ENCODE peak calls at places on chromosomes 16 and 17, in ten cellular contexts. I is ELF-1; B is GM12878; N is A172; Z is progenitor cell of endocrine pancreas; K is NCI-H187; U is activated T-cell treated with anti-CD3 and anti-CD28 coated beads, Interleukin-2, amount 50 U/mL, for 72 hours; P is stimulated activated CD4-positive, alpha-beta T cell treated with anti-CD3 and anti-CD28 coated beads, TNF-alpha, amount 100 ng/mL, for 24 hours; R is GM04503; O is globus pallidus. D is an unnamed sample.

GRCh38 chr17:83079766-83080616 is 582 bp downstream of the METRNL start:
- DNase-seq in I (no peak), B (no peak), N (no peak), Z (no peak), K (no peak), U (peak), P (no peak), R (no peak), O (no peak), D (no peak)

GRCh38 chr17:17175340-17175739 is 30.8 kb downstream of the PLD6 start:
- DNase-seq in I (no peak), B (no peak), N (no peak), Z (no peak), K (no peak), U (no peak), P (no peak), R (no peak), O (no peak), D (no peak)

GRCh38 chr17:45431531-45432404 is 902 bp downstream of the ARHGAP27 start:
- DNase-seq in I (peak), B (no peak), N (peak), Z (peak), K (peak), U (peak), P (peak), R (no peak), O (no peak), D (peak)

GRCh38 chr17:76384987-76385891 is 830 bp downstream of the SPHK1 start:
- DNase-seq in I (peak), B (no peak), N (peak), Z (no peak), K (no peak), U (peak), P (no peak), R (no peak), O (no peak), D (peak)

GRCh38 chr17:55420776-55421178 is 858 bp downstream of the MMD start:
- DNase-seq in I (peak), B (no peak), N (no peak), Z (peak), K (no peak), U (peak), P (no peak), R (no peak), O (peak), D (no peak)

GRCh38 chr16:24821129-24821528 is 24.6 kb upstream of the SLC5A11 start:
- DNase-seq in I (no peak), B (no peak), N (no peak), Z (no peak), K (no peak), U (no peak), P (no peak), R (no peak), O (no peak), D (no peak)

GRCh38 chr17:72404872-72405271 is 284.1 kb downstream of the SOX9 start:
- DNase-seq in I (peak), B (no peak), N (peak), Z (no peak), K (no peak), U (no peak), P (no peak), R (no peak), O (no peak), D (peak)

GRCh38 chr16:27983244-27983643 is 80.3 kb downstream of the GSG1L start:
- DNase-seq in I (no peak), B (no peak), N (no peak), Z (no peak), K (no peak), U (no peak), P (no peak), R (no peak), O (no peak), D (no peak)

GRCh38 chr17:32998111-32998892 is 6.7 kb downstream of the SPACA3 start:
- DNase-seq in I (peak), B (no peak), N (peak), Z (peak), K (peak), U (peak), P (peak), R (peak), O (peak), D (peak)

GRCh38 chr17:77378318-77379064 is 237.7 kb downstream of the SEC14L1 start:
- DNase-seq in I (no peak), B (no peak), N (no peak), Z (no peak), K (no peak), U (no peak), P (no peak), R (no peak), O (no peak), D (no peak)

GRCh38 chr16:90004577-90004976 is 14.7 kb downstream of the DBNDD1 start:
- DNase-seq in I (peak), B (no peak), N (no peak), Z (no peak), K (no peak), U (no peak), P (no peak), R (no peak), O (no peak), D (no peak)

GRCh38 chr17:41835800-41836549 is at the start of gene NT5C3B:
- DNase-seq in I (peak), B (no peak), N (no peak), Z (peak), K (peak), U (peak), P (no peak), R (no peak), O (peak), D (peak)

GRCh38 chr16:85614338-85615013 is 1.4 kb downstream of the GSE1 start:
- DNase-seq in I (peak), B (no peak), N (no peak), Z (no peak), K (no peak), U (peak), P (no peak), R (no peak), O (peak), D (no peak)

GRCh38 chr17:8922451-8922850 is 43.1 kb downstream of the PIK3R5 start:
- DNase-seq in I (no peak), B (no peak), N (peak), Z (no peak), K (no peak), U (no peak), P (no peak), R (peak), O (no peak), D (peak)

GRCh38 chr16:55655709-55656694 is at the start of gene SLC6A2:
- DNase-seq in I (peak), B (no peak), N (no peak), Z (peak), K (no peak), U (no peak), P (no peak), R (no peak), O (no peak), D (no peak)